ENCODE peak calls at places on chromosome 20, in nine cellular contexts. One of them, this sample, is unnamed.

GRCh38 chr20:42352096-42352495 is 733.9 kb upstream of the CHD6 start:
- DNase-seq in BJ: no peak
- DNase-seq in PC-3: no peak
- DNase-seq in left ventricle myocardium inferior: no peak
- DNase-seq in lower lobe of right lung: no peak
- DNase-seq in brain microvascular endothelial cell: no peak
- DNase-seq in astrocyte of the spinal cord: no peak
- DNase-seq in prostate gland: no peak
- DNase-seq in esophagus muscularis mucosa: peak; percentile 55
- DNase-seq in this sample: no peak

GRCh38 chr20:61875996-61876395 is 189.7 kb downstream of the TAF4 start:
- DNase-seq in astrocyte of the spinal cord: no peak
- DNase-seq in left ventricle myocardium inferior: no peak
- DNase-seq in prostate gland: no peak
- DNase-seq in brain microvascular endothelial cell: no peak
- DNase-seq in esophagus muscularis mucosa: no peak
- DNase-seq in BJ: no peak
- DNase-seq in lower lobe of right lung: no peak
- DNase-seq in PC-3: no peak
- DNase-seq in this sample: no peak

GRCh38 chr20:208937-209566 is 18.0 kb upstream of the DEFB129 start:
- DNase-seq in astrocyte of the spinal cord: peak; percentile 61
- DNase-seq in esophagus muscularis mucosa: no peak
- DNase-seq in BJ: peak; percentile 11
- DNase-seq in brain microvascular endothelial cell: peak; percentile 65
- DNase-seq in lower lobe of right lung: no peak
- DNase-seq in PC-3: peak; percentile 78
- DNase-seq in left ventricle myocardium inferior: no peak
- DNase-seq in prostate gland: peak; percentile 23
- DNase-seq in this sample: peak; percentile 73

GRCh38 chr20:62885808-62886708 is 24.4 kb upstream of the TCFL5 start:
- DNase-seq in prostate gland: no peak
- DNase-seq in lower lobe of right lung: no peak
- DNase-seq in PC-3: no peak
- DNase-seq in BJ: no peak
- DNase-seq in astrocyte of the spinal cord: no peak
- DNase-seq in esophagus muscularis mucosa: no peak
- DNase-seq in left ventricle myocardium inferior: no peak
- DNase-seq in brain microvascular endothelial cell: no peak
- DNase-seq in this sample: no peak

GRCh38 chr20:4134355-4134834 is 119.0 kb upstream of the RNF24 start:
- DNase-seq in astrocyte of the spinal cord: no peak
- DNase-seq in PC-3: no peak
- DNase-seq in prostate gland: no peak
- DNase-seq in brain microvascular endothelial cell: no peak
- DNase-seq in BJ: no peak
- DNase-seq in left ventricle myocardium inferior: no peak
- DNase-seq in lower lobe of right lung: no peak
- DNase-seq in esophagus muscularis mucosa: no peak
- DNase-seq in this sample: no peak

GRCh38 chr20:33814238-33814712 is 3.1 kb downstream of the CHMP4B start:
- DNase-seq in BJ: no peak
- DNase-seq in lower lobe of right lung: no peak
- DNase-seq in astrocyte of the spinal cord: no peak
- DNase-seq in left ventricle myocardium inferior: no peak
- DNase-seq in PC-3: no peak
- DNase-seq in prostate gland: no peak
- DNase-seq in brain microvascular endothelial cell: no peak
- DNase-seq in esophagus muscularis mucosa: no peak
- DNase-seq in this sample: no peak

GRCh38 chr20:64189986-64190385 is 25.7 kb downstream of the MYT1 start:
- DNase-seq in brain microvascular endothelial cell: no peak
- DNase-seq in esophagus muscularis mucosa: no peak
- DNase-seq in BJ: no peak
- DNase-seq in prostate gland: no peak
- DNase-seq in astrocyte of the spinal cord: no peak
- DNase-seq in lower lobe of right lung: no peak
- DNase-seq in PC-3: no peak
- DNase-seq in left ventricle myocardium inferior: no peak
- DNase-seq in this sample: no peak

GRCh38 chr20:1465470-1466210 is 1.0 kb downstream of the NSFL1C start:
- DNase-seq in PC-3: peak; percentile 55
- DNase-seq in brain microvascular endothelial cell: no peak
- DNase-seq in esophagus muscularis mucosa: no peak
- DNase-seq in lower lobe of right lung: no peak
- DNase-seq in prostate gland: no peak
- DNase-seq in astrocyte of the spinal cord: peak; percentile 28
- DNase-seq in BJ: no peak
- DNase-seq in left ventricle myocardium inferior: no peak
- DNase-seq in this sample: peak; percentile 35

GRCh38 chr20:41232971-41233926 is 84.3 kb downstream of the ZHX3 start:
- DNase-seq in lower lobe of right lung: no peak
- DNase-seq in brain microvascular endothelial cell: peak; percentile 79
- DNase-seq in esophagus muscularis mucosa: no peak
- DNase-seq in left ventricle myocardium inferior: no peak
- DNase-seq in prostate gland: peak; percentile 31
- DNase-seq in BJ: peak; percentile 81
- DNase-seq in astrocyte of the spinal cord: peak; percentile 86
- DNase-seq in PC-3: peak; percentile 79
- DNase-seq in this sample: peak; percentile 97

GRCh38 chr20:3980260-3981131 is 34.9 kb downstream of the RNF24 start:
- DNase-seq in astrocyte of the spinal cord: peak; percentile 60
- DNase-seq in prostate gland: no peak
- DNase-seq in brain microvascular endothelial cell: peak; percentile 22
- DNase-seq in PC-3: peak; percentile 53
- DNase-seq in lower lobe of right lung: no peak
- DNase-seq in esophagus muscularis mucosa: no peak
- DNase-seq in left ventricle myocardium inferior: peak; percentile 22
- DNase-seq in BJ: peak; percentile 25
- DNase-seq in this sample: peak; percentile 58

GRCh38 chr20:4070323-4071176 is 55.2 kb upstream of the RNF24 start:
- DNase-seq in prostate gland: no peak
- DNase-seq in astrocyte of the spinal cord: no peak
- DNase-seq in BJ: no peak
- DNase-seq in lower lobe of right lung: no peak
- DNase-seq in left ventricle myocardium inferior: no peak
- DNase-seq in brain microvascular endothelial cell: no peak
- DNase-seq in PC-3: no peak
- DNase-seq in esophagus muscularis mucosa: no peak
- DNase-seq in this sample: no peak

DNA sequence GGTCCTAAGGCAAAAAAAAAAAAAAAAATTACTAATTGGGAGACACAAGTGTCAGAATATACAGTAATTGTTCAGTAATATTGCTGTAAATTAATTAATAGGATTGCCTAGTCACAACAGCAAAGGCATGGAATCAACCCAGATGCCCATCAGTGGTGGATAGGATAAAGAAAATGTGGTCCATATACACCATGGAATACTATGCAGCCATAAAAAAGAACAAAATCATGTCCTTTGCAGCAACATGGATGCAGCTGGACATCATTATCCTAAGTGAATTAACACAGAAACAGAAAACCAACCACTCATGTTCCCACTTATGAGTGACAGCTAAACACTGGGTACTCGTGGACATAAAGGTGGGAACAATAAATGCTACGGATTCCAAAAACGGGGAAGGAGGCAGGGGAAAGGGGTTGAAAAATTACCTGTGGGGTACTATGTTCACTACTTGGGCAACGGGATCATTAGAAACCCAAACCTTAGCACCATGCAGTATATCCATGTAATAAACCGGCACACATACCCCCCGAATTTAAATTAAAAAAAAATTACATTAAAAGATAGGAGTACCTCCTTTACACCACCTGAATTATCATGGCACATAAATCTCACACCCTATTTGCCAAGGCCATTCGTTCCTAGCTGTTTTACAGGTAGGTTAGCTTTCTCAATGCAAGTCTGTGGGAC is 689 bp upstream of the PFDN4 start:
- DNase-seq in left ventricle myocardium inferior: no peak
- DNase-seq in astrocyte of the spinal cord: no peak
- DNase-seq in brain microvascular endothelial cell: no peak
- DNase-seq in BJ: no peak
- DNase-seq in esophagus muscularis mucosa: no peak
- DNase-seq in prostate gland: no peak
- DNase-seq in PC-3: no peak
- DNase-seq in lower lobe of right lung: no peak
- DNase-seq in this sample: no peak
- H3K4me3 ChIP-seq in left ventricle myocardium inferior: peak overlapping the region; percentile 97
- H3K4me3 ChIP-seq in astrocyte of the spinal cord: no peak overlapping the region
- H3K4me3 ChIP-seq in brain microvascular endothelial cell: peak overlapping the region; percentile 95
- H3K4me3 ChIP-seq in BJ: no peak overlapping the region
- H3K4me3 ChIP-seq in esophagus muscularis mucosa: peak overlapping the region; percentile 98
- H3K4me3 ChIP-seq in prostate gland: peak overlapping the region; percentile 98
- H3K4me3 ChIP-seq in PC-3: peak overlapping the region; percentile 79
- H3K4me3 ChIP-seq in lower lobe of right lung: peak overlapping the region; percentile 99
- H3K4me3 ChIP-seq in this sample: peak overlapping the region; percentile 31

DNA sequence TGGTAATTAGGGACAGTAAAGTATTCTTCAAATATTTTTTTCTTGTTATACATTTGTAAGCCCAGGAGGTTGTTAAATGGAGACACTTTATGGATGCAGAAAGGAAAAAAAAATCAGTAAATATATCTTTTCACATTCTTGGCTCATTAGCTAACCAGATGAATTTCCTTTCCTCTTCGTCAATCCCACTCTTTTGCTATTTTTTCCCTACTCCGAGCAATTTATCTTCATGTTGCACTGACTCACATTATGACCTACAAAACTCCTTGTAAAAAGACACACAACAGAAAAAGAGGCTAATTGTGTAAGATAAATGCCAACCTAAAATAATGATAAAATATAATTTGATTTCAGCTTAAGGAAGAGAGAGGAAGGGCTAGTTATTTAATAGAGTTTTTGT is 472.9 kb upstream of the ZNF337 start:
- DNase-seq in astrocyte of the spinal cord: peak; percentile 46
- DNase-seq in prostate gland: no peak
- DNase-seq in brain microvascular endothelial cell: no peak
- DNase-seq in left ventricle myocardium inferior: no peak
- DNase-seq in esophagus muscularis mucosa: no peak
- DNase-seq in PC-3: no peak
- DNase-seq in BJ: peak; percentile 57
- DNase-seq in lower lobe of right lung: no peak
- DNase-seq in this sample: peak; percentile 63
- TF ChIP-seq CTCF in astrocyte of the spinal cord: no peak
- TF ChIP-seq CTCF in prostate gland: no peak
- TF ChIP-seq CTCF in brain microvascular endothelial cell: no peak
- TF ChIP-seq CTCF in left ventricle myocardium inferior: no peak
- TF ChIP-seq CTCF in esophagus muscularis mucosa: no peak
- TF ChIP-seq CTCF in PC-3: no peak
- TF ChIP-seq CTCF in BJ: no peak
- TF ChIP-seq CTCF in lower lobe of right lung: no peak
- TF ChIP-seq CTCF in this sample: no peak

GRCh38 chr20:51736947-51737346 is 31.2 kb downstream of the ATP9A start:
- DNase-seq in PC-3: no peak
- DNase-seq in brain microvascular endothelial cell: no peak
- DNase-seq in left ventricle myocardium inferior: no peak
- DNase-seq in esophagus muscularis mucosa: no peak
- DNase-seq in prostate gland: no peak
- DNase-seq in lower lobe of right lung: no peak
- DNase-seq in astrocyte of the spinal cord: no peak
- DNase-seq in BJ: no peak
- DNase-seq in this sample: no peak

GRCh38 chr20:51739722-51740249 is 28.4 kb downstream of the ATP9A start:
- DNase-seq in astrocyte of the spinal cord: no peak
- DNase-seq in left ventricle myocardium inferior: no peak
- DNase-seq in PC-3: no peak
- DNase-seq in esophagus muscularis mucosa: no peak
- DNase-seq in BJ: no peak
- DNase-seq in prostate gland: no peak
- DNase-seq in brain microvascular endothelial cell: no peak
- DNase-seq in lower lobe of right lung: no peak
- DNase-seq in this sample: no peak

GRCh38 chr20:51735728-51736600 is 32.2 kb downstream of the ATP9A start:
- DNase-seq in esophagus muscularis mucosa: no peak
- DNase-seq in prostate gland: no peak
- DNase-seq in lower lobe of right lung: no peak
- DNase-seq in brain microvascular endothelial cell: no peak
- DNase-seq in left ventricle myocardium inferior: no peak
- DNase-seq in BJ: no peak
- DNase-seq in PC-3: peak; percentile 17
- DNase-seq in astrocyte of the spinal cord: no peak
- DNase-seq in this sample: no peak

GRCh38 chr20:51740838-51741237 is 27.4 kb downstream of the ATP9A start:
- DNase-seq in lower lobe of right lung: no peak
- DNase-seq in left ventricle myocardium inferior: no peak
- DNase-seq in astrocyte of the spinal cord: no peak
- DNase-seq in PC-3: no peak
- DNase-seq in prostate gland: no peak
- DNase-seq in BJ: no peak
- DNase-seq in brain microvascular endothelial cell: no peak
- DNase-seq in esophagus muscularis mucosa: no peak
- DNase-seq in this sample: no peak

DNA sequence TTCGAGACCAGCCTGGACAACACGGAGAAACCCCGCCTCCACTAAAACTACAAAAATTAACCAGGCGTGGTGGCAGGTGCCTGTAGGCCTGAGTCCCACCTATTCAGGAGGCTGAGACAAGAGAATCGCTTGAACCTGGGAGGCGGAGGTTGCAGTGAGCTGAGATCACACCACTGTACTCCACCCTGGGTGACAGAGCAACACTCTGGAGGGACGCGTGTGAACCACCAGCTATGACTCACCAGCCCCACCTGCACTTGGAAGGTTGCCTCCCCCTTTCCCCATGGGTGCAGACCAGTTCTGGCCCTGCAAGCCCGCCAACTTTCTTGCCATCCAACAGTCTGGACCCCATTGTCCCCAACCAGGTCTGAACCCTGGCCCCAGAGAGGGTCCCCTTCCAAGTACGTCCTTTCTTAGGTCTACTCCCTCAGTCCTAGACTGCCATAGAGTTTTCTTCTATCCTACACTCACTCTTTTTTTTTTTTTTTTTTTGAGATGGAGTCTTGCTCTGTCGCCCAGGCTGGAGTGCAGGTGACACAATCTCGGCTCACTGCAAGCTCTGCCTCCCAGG is 29.2 kb downstream of the ATP9A start:
- DNase-seq in brain microvascular endothelial cell: no peak
- DNase-seq in left ventricle myocardium inferior: no peak
- DNase-seq in PC-3: peak; percentile 77
- DNase-seq in lower lobe of right lung: no peak
- DNase-seq in esophagus muscularis mucosa: no peak
- DNase-seq in prostate gland: no peak
- DNase-seq in astrocyte of the spinal cord: no peak
- DNase-seq in BJ: no peak
- DNase-seq in this sample: no peak
- H3K4me3 ChIP-seq in brain microvascular endothelial cell: no peak overlapping the region
- H3K4me3 ChIP-seq in left ventricle myocardium inferior: no peak overlapping the region
- H3K4me3 ChIP-seq in PC-3: no peak overlapping the region
- H3K4me3 ChIP-seq in lower lobe of right lung: no peak overlapping the region
- H3K4me3 ChIP-seq in esophagus muscularis mucosa: no peak overlapping the region
- H3K4me3 ChIP-seq in prostate gland: no peak overlapping the region
- H3K4me3 ChIP-seq in astrocyte of the spinal cord: no peak overlapping the region
- H3K4me3 ChIP-seq in BJ: no peak overlapping the region
- H3K4me3 ChIP-seq in this sample: no peak overlapping the region

DNA sequence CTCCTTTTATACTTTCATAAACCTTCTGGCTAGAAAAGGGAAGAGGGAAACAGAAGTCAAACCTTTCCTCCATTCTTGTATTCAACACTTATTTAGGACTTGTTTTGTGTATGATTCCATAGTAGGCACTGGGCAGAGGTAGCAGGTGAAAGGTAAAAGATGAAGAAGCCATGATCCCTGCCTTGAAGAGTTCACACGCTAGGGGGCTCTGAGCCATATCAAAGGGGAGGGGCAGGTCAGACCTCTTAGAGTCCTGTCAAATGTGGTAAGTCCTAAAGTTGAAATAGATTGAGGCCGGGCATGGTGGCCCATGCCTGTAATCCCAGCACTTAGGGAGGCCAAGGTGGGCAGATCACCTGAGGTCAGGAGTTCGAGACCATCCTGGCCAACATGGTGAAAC is 85.5 kb downstream of the NDUFAF5 start:
- DNase-seq in esophagus muscularis mucosa: no peak
- DNase-seq in astrocyte of the spinal cord: no peak
- DNase-seq in BJ: no peak
- DNase-seq in lower lobe of right lung: no peak
- DNase-seq in brain microvascular endothelial cell: no peak
- DNase-seq in prostate gland: no peak
- DNase-seq in PC-3: no peak
- DNase-seq in left ventricle myocardium inferior: no peak
- DNase-seq in this sample: no peak
- TF ChIP-seq CTCF in esophagus muscularis mucosa: no peak
- TF ChIP-seq CTCF in astrocyte of the spinal cord: no peak
- TF ChIP-seq CTCF in BJ: no peak
- TF ChIP-seq CTCF in lower lobe of right lung: no peak
- TF ChIP-seq CTCF in brain microvascular endothelial cell: no peak
- TF ChIP-seq CTCF in prostate gland: no peak
- TF ChIP-seq CTCF in PC-3: no peak
- TF ChIP-seq CTCF in left ventricle myocardium inferior: no peak
- TF ChIP-seq CTCF in this sample: no peak

This sample was measured in AG10803.